ENCODE peak calls at places on chromosomes 1 and 21, in four cellular contexts. Q is K562, T is GM12878, R is HepG2. G is an unnamed sample.

GRCh38 chr1:110421159-110421777 is 13.8 kb upstream of the LAMTOR5 start:
- DNase-seq in Q (no peak), T (no peak), R (no peak), G (no peak)

GRCh38 chr1:212020975-212021374 is 14.4 kb downstream of the INTS7 start:
- DNase-seq in Q (no peak), T (no peak), R (no peak), G (no peak)

GRCh38 chr1:110440877-110441276 is 10.1 kb upstream of the PROK1 start:
- DNase-seq in Q (no peak), T (no peak), R (no peak), G (no peak)

GRCh38 chr21:44920694-44921604 is at the start of gene ITGB2:
- DNase-seq in Q (no peak), T (no peak), R (no peak), G (no peak)

GRCh38 chr1:36987276-36987675 is 47.0 kb downstream of the GRIK3 start:
- DNase-seq in Q (no peak), T (no peak), R (no peak), G (no peak)

GRCh38 chr1:32142446-32143301 is 34.8 kb downstream of the KPNA6 start:
- DNase-seq in Q (peak; percentile 60), T (no peak), R (peak; percentile 85), G (peak; percentile 49)

GRCh38 chr1:30263405-30263804 is 460.0 kb downstream of the MATN1 start:
- DNase-seq in Q (no peak), T (no peak), R (no peak), G (no peak)

GRCh38 chr1:235642021-235642942 is 7.3 kb downstream of the GNG4 start:
- DNase-seq in Q (peak; percentile 35), T (no peak), R (no peak), G (no peak)

GRCh38 chr1:89089962-89090361 is 25.0 kb upstream of the GBP1 start:
- DNase-seq in Q (no peak), T (no peak), R (no peak), G (no peak)

GRCh38 chr1:154347961-154348360 is 22.6 kb downstream of the ATP8B2 start:
- DNase-seq in Q (no peak), T (no peak), R (no peak), G (no peak)

GRCh38 chr1:247854899-247855545 is 2.0 kb upstream of the TRIM58 start:
- DNase-seq in Q (peak; percentile 89), T (no peak), R (no peak), G (no peak)

GRCh38 chr1:48870596-48870995 is 93.9 kb upstream of the BEND5 start:
- DNase-seq in Q (no peak), T (no peak), R (no peak), G (peak; percentile 19)

GRCh38 chr1:172359531-172359991 is 60.9 kb upstream of the C1orf105 start:
- DNase-seq in Q (no peak), T (no peak), R (peak; percentile 39), G (peak; percentile 54)

GRCh38 chr1:231626951-231627614 is 493 bp downstream of the DISC1 start:
- DNase-seq in Q (no peak), T (no peak), R (peak; percentile 62), G (peak; percentile 78)

GRCh38 chr21:39029086-39029772 is 154.0 kb downstream of the PSMG1 start:
- DNase-seq in Q (no peak), T (no peak), R (no peak), G (no peak)

GRCh38 chr1:109890115-109890953 is 20.3 kb upstream of the CSF1 start:
- DNase-seq in Q (peak; percentile 72), T (no peak), R (no peak), G (no peak)

GRCh38 chr1:210239295-210240155 is 6.9 kb downstream of the SERTAD4 start:
- DNase-seq in Q (no peak), T (no peak), R (peak; percentile 16), G (peak; percentile 59)

GRCh38 chr1:63662846-63663245 is 69.6 kb downstream of the PGM1 start:
- DNase-seq in Q (no peak), T (no peak), R (no peak), G (no peak)

GRCh38 chr1:34736711-34737110 is 18.1 kb upstream of the GJB5 start:
- DNase-seq in Q (no peak), T (no peak), R (no peak), G (no peak)

GRCh38 chr1:6085666-6086065 is 40.0 kb downstream of the KCNAB2 start:
- DNase-seq in Q (no peak), T (no peak), R (no peak), G (no peak)

GRCh38 chr1:20102875-20103274 is 16.5 kb downstream of the PLA2G2D start:
- DNase-seq in Q (no peak), T (no peak), R (no peak), G (no peak)

GRCh38 chr1:240500681-240501080 is 111.3 kb downstream of the GREM2 start:
- DNase-seq in Q (no peak), T (no peak), R (no peak), G (no peak)

GRCh38 chr1:176469450-176469985 is 6.5 kb downstream of the PAPPA2 start:
- DNase-seq in Q (no peak), T (no peak), R (no peak), G (no peak)

GRCh38 chr1:100440075-100440809 is 87.9 kb downstream of the CDC14A start:
- DNase-seq in Q (peak; percentile 54), T (no peak), R (peak; percentile 2), G (no peak)

DNA sequence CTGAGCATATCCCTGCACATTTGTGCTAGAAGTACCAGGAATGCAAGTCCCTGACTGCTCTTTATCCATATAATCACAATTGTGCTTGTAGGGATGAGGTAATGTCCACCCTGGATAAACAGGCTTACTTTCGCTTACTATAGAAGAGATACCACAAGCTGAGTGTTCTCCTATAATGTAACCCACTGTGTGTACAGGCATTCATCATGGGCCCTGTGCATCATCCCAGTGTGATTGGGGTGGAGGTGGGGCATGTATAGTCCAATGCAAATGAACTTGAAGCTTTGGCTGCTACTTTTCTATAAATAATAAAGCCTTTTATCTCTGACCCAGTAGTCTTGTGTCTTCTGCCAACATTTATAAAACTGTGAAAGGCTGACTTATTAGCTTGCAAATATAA is 69.3 kb downstream of the MAN1A2 start:
- DNase-seq in Q (no peak), T (no peak), R (no peak), G (no peak)
- TF ChIP-seq FOXK2 in Q (no peak), T (no peak), R (no peak), G (no peak)

DNA sequence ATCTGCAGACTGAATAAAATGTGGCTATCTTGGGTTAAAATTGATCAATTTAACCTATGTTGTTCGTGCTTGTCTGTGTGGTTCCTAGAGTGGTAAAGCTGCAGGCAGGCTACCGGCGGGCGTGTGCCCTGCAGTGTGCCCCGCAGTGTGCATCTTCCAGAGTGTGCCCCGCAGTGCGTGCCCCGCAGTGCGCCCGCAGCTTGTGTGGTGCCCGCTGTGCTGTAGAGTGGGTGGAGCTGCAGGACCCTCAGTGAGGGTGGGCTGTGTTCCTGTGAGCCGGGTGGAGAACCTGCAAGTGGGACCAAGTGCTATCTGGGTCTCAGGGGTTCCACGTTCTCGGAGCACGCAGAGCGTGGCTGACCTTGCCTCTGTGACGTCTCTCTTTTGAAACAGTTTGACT is 10.7 kb downstream of the RRP1 start:
- DNase-seq in Q (no peak), T (no peak), R (no peak), G (no peak)
- TF ChIP-seq SP1 in Q (no peak), T (no peak), R (no peak), G (no peak)

GRCh38 chr1:203680765-203681164 is 54.1 kb downstream of the ATP2B4 start:
- DNase-seq in Q (no peak), T (no peak), R (no peak), G (no peak)

GRCh38 chr1:203681739-203682138 is 55.1 kb downstream of the ATP2B4 start:
- DNase-seq in Q (peak; percentile 59), T (no peak), R (no peak), G (no peak)

GRCh38 chr1:203684077-203684476 is 57.4 kb downstream of the ATP2B4 start:
- DNase-seq in Q (no peak), T (no peak), R (no peak), G (no peak)

GRCh38 chr1:203686091-203686632 is 59.5 kb downstream of the ATP2B4 start:
- DNase-seq in Q (no peak), T (no peak), R (peak; percentile 7), G (no peak)

DNA sequence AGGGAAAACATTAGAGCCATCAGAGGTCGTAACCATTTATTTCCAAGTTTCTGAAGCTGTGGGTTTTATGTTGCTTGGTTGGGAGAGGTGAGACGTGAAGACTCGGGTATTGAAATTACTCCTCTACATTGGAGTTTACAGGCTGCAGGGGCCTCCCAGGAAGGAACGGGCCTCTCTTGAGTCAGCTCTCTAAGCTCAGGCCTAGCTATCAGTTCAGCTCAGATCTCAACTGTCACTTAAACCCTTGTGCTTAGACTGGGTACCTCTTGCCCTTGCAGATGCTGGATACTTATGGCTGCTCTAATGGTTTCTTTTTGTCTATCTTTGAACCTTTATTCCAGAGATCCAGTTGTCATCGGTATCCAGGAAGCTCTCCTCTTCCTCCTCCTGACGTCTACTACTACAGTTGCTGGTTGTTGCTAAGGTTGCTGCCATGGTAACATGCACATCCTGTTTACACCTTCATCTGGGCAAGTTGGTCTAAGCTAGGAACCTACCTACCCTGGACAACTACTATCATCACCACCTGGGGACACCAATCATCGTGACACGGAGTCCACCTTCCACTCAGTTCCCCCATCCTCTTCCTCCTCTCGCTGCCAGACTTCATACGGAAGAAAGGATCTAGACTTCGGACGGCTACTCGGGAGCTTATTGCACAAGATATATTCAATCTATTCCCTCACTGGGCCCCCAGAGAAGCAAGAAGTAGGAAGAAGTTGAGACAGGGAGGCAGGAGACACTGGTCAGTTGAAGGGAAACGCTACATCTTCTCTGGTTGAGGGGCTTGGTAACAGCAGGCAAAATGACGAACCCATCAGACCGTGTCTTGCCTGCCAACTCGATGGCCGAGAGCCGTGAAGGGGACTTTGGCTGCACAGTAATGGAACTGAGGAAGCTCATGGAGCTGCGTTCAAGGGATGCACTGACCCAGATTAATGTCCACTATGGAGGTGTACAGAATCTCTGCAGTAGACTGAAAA is 56.1 kb downstream of the ATP2B4 start:
- DNase-seq in Q (peak; percentile 57), T (no peak), R (peak; percentile 84), G (no peak)
- TF ChIP-seq TARDBP in Q (no peak), T (no peak), R (no peak), G (no peak)

GRCh38 chr1:967466-968343 is 1.4 kb downstream of the PLEKHN1 start:
- DNase-seq in Q (no peak), T (no peak), R (no peak), G (no peak)

GRCh38 chr1:964691-965525 is 1.4 kb upstream of the PLEKHN1 start:
- DNase-seq in Q (no peak), T (no peak), R (no peak), G (no peak)

GRCh38 chr1:965526-966134 is 652 bp upstream of the PLEKHN1 start:
- DNase-seq in Q (no peak), T (no peak), R (no peak), G (no peak)

GRCh38 chr1:966135-966602 is at the start of gene PLEKHN1:
- DNase-seq in Q (peak; percentile 71), T (no peak), R (peak; percentile 30), G (no peak)

DNA sequence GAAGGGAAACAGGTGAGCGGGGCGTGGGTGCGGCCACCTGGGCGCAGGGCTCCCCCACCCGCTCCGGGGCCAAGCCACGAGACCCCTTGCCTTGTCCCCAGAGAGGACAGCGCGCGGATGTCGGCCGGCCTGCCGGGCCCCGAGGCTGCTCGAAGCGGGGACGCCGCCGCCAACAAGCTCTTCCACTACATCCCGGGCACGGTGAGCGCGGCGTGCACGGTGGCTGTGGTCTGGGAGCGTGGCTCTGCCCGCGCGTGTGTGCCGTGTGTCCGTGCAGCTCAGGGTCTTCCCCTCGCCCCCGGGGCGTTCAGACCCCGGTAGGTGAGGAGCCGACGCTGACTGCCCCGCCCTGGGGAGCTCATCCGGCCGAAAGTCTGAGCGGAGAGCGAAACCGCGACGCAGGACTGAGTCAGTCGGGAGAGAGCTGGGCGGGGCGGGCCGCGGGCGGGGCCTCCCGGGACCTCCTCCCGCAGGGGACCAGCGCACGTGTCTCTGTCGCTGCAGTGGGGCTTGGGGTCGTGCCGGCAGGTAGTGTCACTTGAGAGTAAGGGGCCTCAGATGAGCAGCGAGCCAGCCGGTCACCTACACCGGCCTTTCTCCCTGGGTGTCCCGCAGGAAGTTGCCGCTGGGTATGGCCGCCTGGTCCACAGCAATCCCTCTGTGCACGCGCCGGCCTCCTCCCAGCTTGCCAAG is 467 bp downstream of the PLEKHN1 start:
- DNase-seq in Q (peak; percentile 90), T (no peak), R (peak; percentile 31), G (peak; percentile 61)
- TF ChIP-seq FOXK2 in Q (no peak), T (no peak), R (no peak), G (no peak)

G was measured in HEK293T.